ENCODE peak calls at places on chromosome 4, in five cellular contexts. Z is ovary, M is astrocyte of the spinal cord, B is lower leg skin, V is cardiac fibroblast. X is an unnamed sample.

GRCh38 chr4:185426960-185427688 is 1.4 kb upstream of the UFSP2 start:
- DNase-seq in Z (no peak), M (no peak), B (no peak), V (no peak), X (no peak)

GRCh38 chr4:98976716-98977115 is 18.8 kb upstream of the METAP1 start:
- DNase-seq in Z (no peak), M (peak; percentile 39), B (no peak), V (peak; percentile 68), X (peak; percentile 5)

GRCh38 chr4:53804719-53805118 is 213.4 kb upstream of the LNX1 start:
- DNase-seq in Z (no peak), M (no peak), B (no peak), V (peak; percentile 43), X (peak; percentile 27)

GRCh38 chr4:58093352-58093751 is 983.2 kb upstream of the IGFBP7 start:
- DNase-seq in Z (no peak), M (no peak), B (no peak), V (no peak), X (no peak)

GRCh38 chr4:145494666-145495065 is 13.0 kb downstream of the SMAD1 start:
- DNase-seq in Z (no peak), M (no peak), B (no peak), V (no peak), X (no peak)

GRCh38 chr4:158302076-158302866 is 92.0 kb downstream of the TMEM144 start:
- DNase-seq in Z (no peak), M (peak; percentile 60), B (no peak), V (peak; percentile 80), X (peak; percentile 88)

GRCh38 chr4:124890522-124890921 is 178.0 kb upstream of the ANKRD50 start:
- DNase-seq in Z (no peak), M (no peak), B (no peak), V (peak; percentile 76), X (peak; percentile 61)

GRCh38 chr4:127959794-127960193 is 5.2 kb downstream of the MFSD8 start:
- DNase-seq in Z (no peak), M (no peak), B (no peak), V (no peak), X (no peak)

GRCh38 chr4:144701683-144702233 is 55.8 kb downstream of the HHIP start:
- DNase-seq in Z (no peak), M (peak; percentile 50), B (no peak), V (peak; percentile 50), X (no peak)

GRCh38 chr4:108007984-108008383 is 18.3 kb downstream of the HADH start:
- DNase-seq in Z (no peak), M (no peak), B (no peak), V (no peak), X (no peak)

GRCh38 chr4:43339435-43339834 is 446.9 kb downstream of the GRXCR1 start:
- DNase-seq in Z (no peak), M (peak; percentile 70), B (no peak), V (peak; percentile 87), X (peak; percentile 92)

GRCh38 chr4:185137233-185137925 is 5.7 kb upstream of the SLC25A4 start:
- DNase-seq in Z (peak; percentile 83), M (no peak), B (no peak), V (no peak), X (no peak)

GRCh38 chr4:90328558-90328957 is 201.4 kb downstream of the CCSER1 start:
- DNase-seq in Z (no peak), M (peak; percentile 27), B (peak; percentile 73), V (peak; percentile 8), X (peak; percentile 24)

GRCh38 chr4:133146192-133146573 is 2.9 kb upstream of the PCDH10 start:
- DNase-seq in Z (no peak), M (no peak), B (no peak), V (no peak), X (no peak)

GRCh38 chr4:116358633-116359222 is 726.6 kb downstream of the TRAM1L1 start:
- DNase-seq in Z (no peak), M (peak; percentile 83), B (peak; percentile 83), V (peak; percentile 72), X (peak; percentile 71)

GRCh38 chr4:10095296-10095991 is 21.2 kb downstream of the WDR1 start:
- DNase-seq in Z (no peak), M (no peak), B (no peak), V (no peak), X (no peak)

GRCh38 chr4:114025176-114025777 is 45.8 kb upstream of the ARSJ start:
- DNase-seq in Z (no peak), M (no peak), B (no peak), V (no peak), X (no peak)

GRCh38 chr4:11230888-11231287 is 197.8 kb downstream of the HS3ST1 start:
- DNase-seq in Z (no peak), M (no peak), B (no peak), V (no peak), X (no peak)

GRCh38 chr4:112348488-112349158 is 51.5 kb downstream of the ALPK1 start:
- DNase-seq in Z (no peak), M (peak; percentile 67), B (peak; percentile 90), V (peak; percentile 79), X (peak; percentile 73)

GRCh38 chr4:169251291-169252235 is 19.2 kb downstream of the SH3RF1 start:
- DNase-seq in Z (no peak), M (peak; percentile 33), B (no peak), V (peak; percentile 60), X (no peak)

GRCh38 chr4:130478406-130478805 is 1382.5 kb downstream of the C4orf33 start:
- DNase-seq in Z (no peak), M (peak; percentile 30), B (no peak), V (peak; percentile 96), X (peak; percentile 83)

GRCh38 chr4:185774815-185775684 is 36.9 kb downstream of the SORBS2 start:
- DNase-seq in Z (no peak), M (peak; percentile 96), B (no peak), V (peak; percentile 97), X (peak; percentile 71)

GRCh38 chr4:43875655-43876054 is 573.0 kb downstream of the KCTD8 start:
- DNase-seq in Z (no peak), M (no peak), B (no peak), V (no peak), X (no peak)

GRCh38 chr4:15201782-15202181 is 199.5 kb downstream of the CPEB2 start:
- DNase-seq in Z (no peak), M (no peak), B (no peak), V (no peak), X (no peak)

GRCh38 chr4:79042079-79042674 is 102.9 kb upstream of the PAQR3 start:
- DNase-seq in Z (no peak), M (peak; percentile 46), B (no peak), V (peak; percentile 40), X (peak; percentile 30)

GRCh38 chr4:38872620-38873019 is 5.0 kb downstream of the FAM114A1 start:
- DNase-seq in Z (no peak), M (peak; percentile 32), B (no peak), V (peak; percentile 85), X (peak; percentile 90)

GRCh38 chr4:38014421-38014852 is 54.2 kb downstream of the PTTG2 start:
- DNase-seq in Z (no peak), M (no peak), B (no peak), V (no peak), X (no peak)

GRCh38 chr4:14607578-14607977 is 394.7 kb upstream of the CPEB2 start:
- DNase-seq in Z (no peak), M (peak; percentile 47), B (no peak), V (peak; percentile 57), X (peak; percentile 69)

GRCh38 chr4:142656178-142656577 is 189.9 kb downstream of the INPP4B start:
- DNase-seq in Z (no peak), M (peak; percentile 37), B (no peak), V (peak; percentile 39), X (peak; percentile 15)

GRCh38 chr4:139242511-139243051 is 37.4 kb downstream of the MGARP start:
- DNase-seq in Z (no peak), M (peak; percentile 60), B (no peak), V (peak; percentile 86), X (peak; percentile 73)

GRCh38 chr4:152045781-152046571 is 285.2 kb upstream of the GATB start:
- DNase-seq in Z (peak; percentile 45), M (no peak), B (no peak), V (no peak), X (no peak)

GRCh38 chr4:31620476-31620875 is 900.3 kb downstream of the PCDH7 start:
- DNase-seq in Z (no peak), M (peak; percentile 35), B (no peak), V (peak; percentile 15), X (peak; percentile 30)

GRCh38 chr4:153222790-153223417 is 18.7 kb downstream of the TRIM2 start:
- DNase-seq in Z (peak; percentile 79), M (peak; percentile 52), B (peak; percentile 87), V (peak; percentile 43), X (peak; percentile 31)

GRCh38 chr4:185435466-185435865 is 9.7 kb upstream of the UFSP2 start:
- DNase-seq in Z (no peak), M (no peak), B (no peak), V (no peak), X (no peak)

GRCh38 chr4:89539374-89539773 is 231.8 kb upstream of the GPRIN3 start:
- DNase-seq in Z (no peak), M (peak; percentile 38), B (no peak), V (peak; percentile 77), X (peak; percentile 90)

GRCh38 chr4:41749650-41750049 is 1.1 kb upstream of the PHOX2B start:
- DNase-seq in Z (no peak), M (no peak), B (no peak), V (no peak), X (no peak)

GRCh38 chr4:6502147-6502546 is 29.7 kb upstream of the PPP2R2C start:
- DNase-seq in Z (no peak), M (no peak), B (peak; percentile 43), V (no peak), X (no peak)

GRCh38 chr4:8274772-8275241 is 5.3 kb downstream of the HTRA3 start:
- DNase-seq in Z (peak; percentile 96), M (peak; percentile 93), B (peak; percentile 97), V (peak; percentile 87), X (peak; percentile 97)
- TF ChIP-seq CTCF in Z (peak; percentile 65), M (peak; percentile 77), B (no peak), V (peak; percentile 61), X (peak; percentile 54)

GRCh38 chr4:118904418-118904817 is 15.8 kb downstream of the SYNPO2 start:
- DNase-seq in Z (peak; percentile 66), M (no peak), B (no peak), V (no peak), X (no peak)
- H3K4me3 ChIP-seq in Z (no peak overlapping the region), M (no peak overlapping the region), B (no peak overlapping the region), V (no peak overlapping the region), X (no peak overlapping the region)

GRCh38 chr4:164023214-164023613 is 528.7 kb downstream of the TMA16 start:
- DNase-seq in Z (no peak), M (no peak), B (no peak), V (no peak), X (peak; percentile 1)
- TF ChIP-seq CTCF in Z (no peak), M (no peak), B (no peak), V (no peak), X (peak; percentile 6)

GRCh38 chr4:2933566-2934076 is 29.6 kb downstream of the NOP14 start:
- DNase-seq in Z (no peak), M (no peak), B (no peak), V (no peak), X (no peak)

GRCh38 chr4:2931765-2932560 is 31.2 kb downstream of the NOP14 start:
- DNase-seq in Z (no peak), M (no peak), B (peak; percentile 93), V (no peak), X (no peak)

GRCh38 chr4:2932951-2933565 is 30.1 kb downstream of the NOP14 start:
- DNase-seq in Z (peak; percentile 62), M (no peak), B (peak; percentile 90), V (no peak), X (no peak)

GRCh38 chr4:2930821-2931764 is 32.1 kb downstream of the NOP14 start:
- DNase-seq in Z (peak; percentile 53), M (no peak), B (peak; percentile 86), V (no peak), X (no peak)

GRCh38 chr4:2932561-2932950 is 30.6 kb downstream of the NOP14 start:
- DNase-seq in Z (peak; percentile 47), M (no peak), B (peak; percentile 85), V (no peak), X (no peak)
- H3K4me3 ChIP-seq in Z (no peak overlapping the region), M (no peak overlapping the region), B (no peak overlapping the region), V (no peak overlapping the region), X (no peak overlapping the region)